ENCODE peak calls at places on chromosome 6, in eight cellular contexts. C, G, Z, R, N, M, I and W are unnamed samples.

GRCh38 chr6:75531174-75531573 is 37.6 kb upstream of the FILIP1 start:
- DNase-seq in I (no peak), R (no peak), G (no peak), Z (no peak), M (no peak), C (no peak), N (no peak), W (no peak)

GRCh38 chr6:158854214-158855101 is 35.3 kb upstream of the EZR start:
- DNase-seq in C (no peak), R (no peak), Z (no peak), N (peak), I (no peak), G (no peak), M (no peak), W (peak)

GRCh38 chr6:157746897-157747296 is 76.1 kb upstream of the SNX9 start:
- DNase-seq in N (no peak), G (no peak), Z (no peak), I (no peak), R (no peak), M (no peak), C (no peak), W (no peak)

GRCh38 chr6:156060013-156060412 is 604.4 kb upstream of the NOX3 start:
- DNase-seq in M (peak), I (no peak), R (no peak), C (no peak), N (peak), G (no peak), Z (no peak), W (no peak)

GRCh38 chr6:112154711-112155110 is 67.3 kb downstream of the FAM229B start:
- DNase-seq in G (no peak), R (no peak), Z (no peak), M (no peak), N (no peak), C (no peak), I (no peak), W (no peak)

GRCh38 chr6:93088675-93089575 is 330.4 kb downstream of the EPHA7 start:
- DNase-seq in M (no peak), R (no peak), N (peak), C (no peak), Z (no peak), I (no peak), G (no peak), W (no peak)

GRCh38 chr6:223136-223535 is 69.2 kb upstream of the DUSP22 start:
- DNase-seq in M (no peak), C (no peak), N (no peak), G (no peak), R (no peak), Z (no peak), I (no peak), W (no peak)

GRCh38 chr6:142324111-142324510 is 22.3 kb downstream of the ADGRG6 start:
- DNase-seq in R (no peak), Z (no peak), N (no peak), G (no peak), M (no peak), C (no peak), I (no peak), W (no peak)

GRCh38 chr6:92126088-92126487 is 1293.3 kb downstream of the EPHA7 start:
- DNase-seq in C (no peak), M (no peak), Z (no peak), G (no peak), N (peak), I (no peak), R (no peak), W (no peak)

GRCh38 chr6:88490195-88490594 is 324.0 kb upstream of the CNR1 start:
- DNase-seq in G (no peak), C (no peak), Z (no peak), I (no peak), M (no peak), N (no peak), R (no peak), W (no peak)

GRCh38 chr6:10558575-10558974 is 37.4 kb downstream of the GCNT2 start:
- DNase-seq in I (no peak), M (no peak), C (no peak), N (no peak), G (no peak), Z (peak), R (peak), W (no peak)

GRCh38 chr6:13355969-13356368 is 27.6 kb upstream of the TBC1D7 start:
- DNase-seq in M (no peak), R (no peak), C (no peak), N (peak), I (no peak), Z (no peak), G (no peak), W (no peak)

GRCh38 chr6:160344281-160344680 is 3.9 kb upstream of the SLC22A3 start:
- DNase-seq in N (no peak), I (no peak), M (no peak), C (no peak), R (no peak), G (no peak), Z (no peak), W (no peak)

GRCh38 chr6:130906736-130907381 is 79.7 kb downstream of the SMLR1 start:
- DNase-seq in C (no peak), I (peak), N (peak), Z (no peak), M (no peak), R (no peak), G (no peak), W (peak)